ENCODE peak calls at places on chromosomes 16 and 17, in ten cellular contexts. One of them, this sample, is unnamed.

GRCh38 chr16:89601906-89602272 is 11.6 kb upstream of the DPEP1 start:
- DNase-seq in mucosa of descending colon: no peak
- DNase-seq in MM.1S: no peak
- DNase-seq in HCT116: no peak
- DNase-seq in suprapubic skin: no peak
- DNase-seq in dorsolateral prefrontal cortex: no peak
- DNase-seq in ascending aorta: no peak
- DNase-seq in Caco-2: no peak
- DNase-seq in CD8-positive, alpha-beta T cell: no peak
- DNase-seq in AG04449: no peak
- DNase-seq in this sample: no peak

GRCh38 chr17:80381416-80381923 is 33.5 kb upstream of the ENDOV start:
- DNase-seq in CD8-positive, alpha-beta T cell: no peak
- DNase-seq in ascending aorta: no peak
- DNase-seq in MM.1S: no peak
- DNase-seq in suprapubic skin: no peak
- DNase-seq in dorsolateral prefrontal cortex: no peak
- DNase-seq in mucosa of descending colon: no peak
- DNase-seq in Caco-2: no peak
- DNase-seq in AG04449: no peak
- DNase-seq in HCT116: no peak
- DNase-seq in this sample: no peak

GRCh38 chr17:14805348-14805747 is 459.8 kb downstream of the PMP22 start:
- DNase-seq in dorsolateral prefrontal cortex: no peak
- DNase-seq in Caco-2: peak
- DNase-seq in CD8-positive, alpha-beta T cell: no peak
- DNase-seq in suprapubic skin: no peak
- DNase-seq in HCT116: no peak
- DNase-seq in mucosa of descending colon: no peak
- DNase-seq in AG04449: no peak
- DNase-seq in MM.1S: no peak
- DNase-seq in ascending aorta: no peak
- DNase-seq in this sample: no peak

GRCh38 chr17:15343749-15344148 is 2.4 kb upstream of the TEKT3 start:
- DNase-seq in ascending aorta: no peak
- DNase-seq in CD8-positive, alpha-beta T cell: no peak
- DNase-seq in HCT116: no peak
- DNase-seq in suprapubic skin: no peak
- DNase-seq in AG04449: no peak
- DNase-seq in dorsolateral prefrontal cortex: no peak
- DNase-seq in mucosa of descending colon: no peak
- DNase-seq in Caco-2: no peak
- DNase-seq in MM.1S: no peak
- DNase-seq in this sample: peak

GRCh38 chr17:41710472-41711090 is 1.6 kb upstream of the GAST start:
- DNase-seq in AG04449: no peak
- DNase-seq in CD8-positive, alpha-beta T cell: no peak
- DNase-seq in suprapubic skin: no peak
- DNase-seq in ascending aorta: no peak
- DNase-seq in HCT116: no peak
- DNase-seq in mucosa of descending colon: no peak
- DNase-seq in dorsolateral prefrontal cortex: no peak
- DNase-seq in Caco-2: no peak
- DNase-seq in MM.1S: no peak
- DNase-seq in this sample: peak

GRCh38 chr17:731943-732787 is at the start of gene TLCD3A:
- DNase-seq in Caco-2: peak
- DNase-seq in ascending aorta: no peak
- DNase-seq in dorsolateral prefrontal cortex: peak
- DNase-seq in MM.1S: peak
- DNase-seq in CD8-positive, alpha-beta T cell: peak
- DNase-seq in AG04449: no peak
- DNase-seq in mucosa of descending colon: peak
- DNase-seq in suprapubic skin: peak
- DNase-seq in HCT116: no peak
- DNase-seq in this sample: no peak

GRCh38 chr17:78665952-78666920 is 89.0 kb upstream of the DNAH17 start:
- DNase-seq in AG04449: no peak
- DNase-seq in ascending aorta: no peak
- DNase-seq in dorsolateral prefrontal cortex: no peak
- DNase-seq in Caco-2: peak
- DNase-seq in suprapubic skin: no peak
- DNase-seq in MM.1S: no peak
- DNase-seq in HCT116: no peak
- DNase-seq in CD8-positive, alpha-beta T cell: peak
- DNase-seq in mucosa of descending colon: no peak
- DNase-seq in this sample: no peak

GRCh38 chr17:82520041-82520910 is 744 bp downstream of the FOXK2 start:
- DNase-seq in MM.1S: peak
- DNase-seq in mucosa of descending colon: peak
- DNase-seq in HCT116: no peak
- DNase-seq in ascending aorta: no peak
- DNase-seq in dorsolateral prefrontal cortex: no peak
- DNase-seq in Caco-2: peak
- DNase-seq in AG04449: no peak
- DNase-seq in CD8-positive, alpha-beta T cell: peak
- DNase-seq in suprapubic skin: peak
- DNase-seq in this sample: no peak

GRCh38 chr16:4142268-4142667 is 26.0 kb upstream of the ADCY9 start:
- DNase-seq in suprapubic skin: no peak
- DNase-seq in ascending aorta: no peak
- DNase-seq in dorsolateral prefrontal cortex: no peak
- DNase-seq in MM.1S: no peak
- DNase-seq in CD8-positive, alpha-beta T cell: no peak
- DNase-seq in mucosa of descending colon: no peak
- DNase-seq in AG04449: no peak
- DNase-seq in HCT116: no peak
- DNase-seq in Caco-2: no peak
- DNase-seq in this sample: no peak

GRCh38 chr17:40095944-40096791 is 4.2 kb downstream of the NR1D1 start:
- DNase-seq in HCT116: no peak
- DNase-seq in mucosa of descending colon: peak
- DNase-seq in MM.1S: peak
- DNase-seq in suprapubic skin: no peak
- DNase-seq in dorsolateral prefrontal cortex: no peak
- DNase-seq in CD8-positive, alpha-beta T cell: peak
- DNase-seq in AG04449: no peak
- DNase-seq in Caco-2: no peak
- DNase-seq in ascending aorta: no peak
- DNase-seq in this sample: no peak

GRCh38 chr17:78742901-78743300 is 39.2 kb downstream of the CYTH1 start:
- DNase-seq in AG04449: no peak
- DNase-seq in ascending aorta: no peak
- DNase-seq in mucosa of descending colon: no peak
- DNase-seq in suprapubic skin: no peak
- DNase-seq in dorsolateral prefrontal cortex: no peak
- DNase-seq in HCT116: no peak
- DNase-seq in Caco-2: no peak
- DNase-seq in CD8-positive, alpha-beta T cell: no peak
- DNase-seq in MM.1S: no peak
- DNase-seq in this sample: no peak

GRCh38 chr16:12426122-12426521 is 377.6 kb downstream of the CPPED1 start:
- DNase-seq in suprapubic skin: no peak
- DNase-seq in MM.1S: no peak
- DNase-seq in dorsolateral prefrontal cortex: peak
- DNase-seq in Caco-2: no peak
- DNase-seq in AG04449: no peak
- DNase-seq in mucosa of descending colon: no peak
- DNase-seq in CD8-positive, alpha-beta T cell: no peak
- DNase-seq in HCT116: no peak
- DNase-seq in ascending aorta: no peak
- DNase-seq in this sample: no peak

GRCh38 chr16:23807028-23807427 is 28.8 kb upstream of the PRKCB start:
- DNase-seq in CD8-positive, alpha-beta T cell: no peak
- DNase-seq in suprapubic skin: no peak
- DNase-seq in mucosa of descending colon: no peak
- DNase-seq in MM.1S: no peak
- DNase-seq in Caco-2: no peak
- DNase-seq in ascending aorta: no peak
- DNase-seq in HCT116: no peak
- DNase-seq in dorsolateral prefrontal cortex: no peak
- DNase-seq in AG04449: no peak
- DNase-seq in this sample: no peak

GRCh38 chr17:78661092-78661770 is 84.0 kb upstream of the DNAH17 start:
- DNase-seq in AG04449: no peak
- DNase-seq in CD8-positive, alpha-beta T cell: no peak
- DNase-seq in dorsolateral prefrontal cortex: no peak
- DNase-seq in mucosa of descending colon: no peak
- DNase-seq in ascending aorta: no peak
- DNase-seq in MM.1S: no peak
- DNase-seq in HCT116: no peak
- DNase-seq in Caco-2: peak
- DNase-seq in suprapubic skin: no peak
- DNase-seq in this sample: peak

GRCh38 chr17:75688209-75688771 is 21.2 kb downstream of the SAP30BP start:
- DNase-seq in ascending aorta: no peak
- DNase-seq in HCT116: no peak
- DNase-seq in MM.1S: no peak
- DNase-seq in AG04449: no peak
- DNase-seq in mucosa of descending colon: peak
- DNase-seq in suprapubic skin: no peak
- DNase-seq in CD8-positive, alpha-beta T cell: no peak
- DNase-seq in Caco-2: no peak
- DNase-seq in dorsolateral prefrontal cortex: no peak
- DNase-seq in this sample: no peak

GRCh38 chr17:75683467-75684041 is 16.4 kb downstream of the SAP30BP start:
- DNase-seq in AG04449: no peak
- DNase-seq in MM.1S: no peak
- DNase-seq in HCT116: peak
- DNase-seq in CD8-positive, alpha-beta T cell: no peak
- DNase-seq in dorsolateral prefrontal cortex: no peak
- DNase-seq in Caco-2: peak
- DNase-seq in ascending aorta: no peak
- DNase-seq in mucosa of descending colon: peak
- DNase-seq in suprapubic skin: no peak
- DNase-seq in this sample: no peak

GRCh38 chr17:75684924-75685323 is 17.8 kb downstream of the SAP30BP start:
- DNase-seq in CD8-positive, alpha-beta T cell: no peak
- DNase-seq in AG04449: no peak
- DNase-seq in mucosa of descending colon: peak
- DNase-seq in ascending aorta: no peak
- DNase-seq in Caco-2: peak
- DNase-seq in MM.1S: no peak
- DNase-seq in dorsolateral prefrontal cortex: no peak
- DNase-seq in suprapubic skin: no peak
- DNase-seq in HCT116: no peak
- DNase-seq in this sample: no peak

GRCh38 chr17:75684249-75684648 is 17.1 kb downstream of the SAP30BP start:
- DNase-seq in MM.1S: no peak
- DNase-seq in HCT116: no peak
- DNase-seq in ascending aorta: no peak
- DNase-seq in suprapubic skin: no peak
- DNase-seq in CD8-positive, alpha-beta T cell: no peak
- DNase-seq in Caco-2: no peak
- DNase-seq in dorsolateral prefrontal cortex: no peak
- DNase-seq in AG04449: no peak
- DNase-seq in mucosa of descending colon: no peak
- DNase-seq in this sample: no peak

DNA sequence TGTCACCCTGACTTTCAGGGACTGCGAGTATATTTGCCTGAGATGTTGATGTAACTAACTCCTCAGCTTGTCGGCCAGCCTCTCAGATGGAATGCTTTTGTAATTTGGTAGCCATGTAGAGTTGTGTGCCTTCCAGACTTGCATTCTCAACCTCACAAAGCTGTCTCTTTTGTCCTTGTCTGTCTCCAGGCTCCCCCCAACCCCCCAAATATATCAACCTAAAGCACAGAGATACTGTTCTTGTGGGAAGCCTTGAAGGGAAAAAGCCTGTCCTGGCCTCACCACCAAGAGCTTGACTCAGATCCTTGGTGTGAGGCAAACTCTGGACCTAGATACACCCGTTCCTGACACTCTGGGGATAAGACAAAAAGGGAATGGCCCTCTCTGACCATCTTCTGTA is 18.4 kb downstream of the SAP30BP start:
- DNase-seq in Caco-2: no peak
- DNase-seq in ascending aorta: no peak
- DNase-seq in suprapubic skin: no peak
- DNase-seq in AG04449: no peak
- DNase-seq in mucosa of descending colon: peak
- DNase-seq in CD8-positive, alpha-beta T cell: no peak
- DNase-seq in HCT116: no peak
- DNase-seq in dorsolateral prefrontal cortex: no peak
- DNase-seq in MM.1S: no peak
- DNase-seq in this sample: no peak
- H3K4me3 ChIP-seq in Caco-2: no peak
- H3K4me3 ChIP-seq in ascending aorta: no peak
- H3K4me3 ChIP-seq in suprapubic skin: no peak
- H3K4me3 ChIP-seq in AG04449: no peak
- H3K4me3 ChIP-seq in mucosa of descending colon: no peak
- H3K4me3 ChIP-seq in CD8-positive, alpha-beta T cell: no peak
- H3K4me3 ChIP-seq in HCT116: no peak
- H3K4me3 ChIP-seq in dorsolateral prefrontal cortex: no peak
- H3K4me3 ChIP-seq in MM.1S: no peak
- H3K4me3 ChIP-seq in this sample: no peak

GRCh38 chr17:65181237-65182061 is 44.3 kb downstream of the RGS9 start:
- DNase-seq in Caco-2: no peak
- DNase-seq in mucosa of descending colon: no peak
- DNase-seq in dorsolateral prefrontal cortex: no peak
- DNase-seq in MM.1S: peak
- DNase-seq in CD8-positive, alpha-beta T cell: no peak
- DNase-seq in AG04449: no peak
- DNase-seq in HCT116: no peak
- DNase-seq in suprapubic skin: no peak
- DNase-seq in ascending aorta: no peak
- DNase-seq in this sample: no peak
- H3K4me3 ChIP-seq in Caco-2: no peak
- H3K4me3 ChIP-seq in mucosa of descending colon: no peak
- H3K4me3 ChIP-seq in dorsolateral prefrontal cortex: no peak
- H3K4me3 ChIP-seq in MM.1S: peak
- H3K4me3 ChIP-seq in CD8-positive, alpha-beta T cell: no peak
- H3K4me3 ChIP-seq in AG04449: no peak
- H3K4me3 ChIP-seq in HCT116: no peak
- H3K4me3 ChIP-seq in suprapubic skin: no peak
- H3K4me3 ChIP-seq in ascending aorta: no peak
- H3K4me3 ChIP-seq in this sample: no peak

DNA sequence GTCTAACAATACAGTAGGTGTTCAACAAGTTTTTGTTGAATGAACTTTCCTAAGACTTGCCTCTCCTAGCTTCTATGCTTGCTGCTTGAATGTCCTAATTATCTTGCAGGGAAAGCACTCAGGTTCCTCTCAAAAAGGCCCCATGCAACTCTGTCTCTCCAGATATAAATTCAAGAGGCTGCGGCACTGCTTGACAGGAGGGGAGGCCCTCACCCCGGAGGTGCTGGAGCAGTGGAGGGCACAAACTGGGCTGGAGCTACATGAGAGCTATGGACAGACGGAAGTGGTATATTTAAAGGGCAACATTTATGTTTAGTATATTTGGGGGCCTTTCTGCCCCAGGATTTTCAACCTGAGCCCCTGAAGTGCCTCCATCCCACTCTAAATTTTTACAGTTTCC is 14.4 kb downstream of the THUMPD1 start:
- DNase-seq in ascending aorta: no peak
- DNase-seq in CD8-positive, alpha-beta T cell: no peak
- DNase-seq in HCT116: no peak
- DNase-seq in MM.1S: no peak
- DNase-seq in Caco-2: no peak
- DNase-seq in AG04449: no peak
- DNase-seq in suprapubic skin: no peak
- DNase-seq in dorsolateral prefrontal cortex: no peak
- DNase-seq in mucosa of descending colon: no peak
- DNase-seq in this sample: no peak
- H3K4me3 ChIP-seq in ascending aorta: no peak
- H3K4me3 ChIP-seq in CD8-positive, alpha-beta T cell: no peak
- H3K4me3 ChIP-seq in HCT116: no peak
- H3K4me3 ChIP-seq in MM.1S: no peak
- H3K4me3 ChIP-seq in Caco-2: no peak
- H3K4me3 ChIP-seq in AG04449: no peak
- H3K4me3 ChIP-seq in suprapubic skin: no peak
- H3K4me3 ChIP-seq in dorsolateral prefrontal cortex: no peak
- H3K4me3 ChIP-seq in mucosa of descending colon: no peak
- H3K4me3 ChIP-seq in this sample: no peak

GRCh38 chr17:49775546-49776260 is 11.8 kb upstream of the FAM117A start:
- DNase-seq in AG04449: no peak
- DNase-seq in MM.1S: no peak
- DNase-seq in Caco-2: peak
- DNase-seq in dorsolateral prefrontal cortex: no peak
- DNase-seq in mucosa of descending colon: no peak
- DNase-seq in suprapubic skin: no peak
- DNase-seq in ascending aorta: no peak
- DNase-seq in CD8-positive, alpha-beta T cell: no peak
- DNase-seq in HCT116: no peak
- DNase-seq in this sample: no peak
- H3K4me3 ChIP-seq in AG04449: no peak
- H3K4me3 ChIP-seq in MM.1S: no peak
- H3K4me3 ChIP-seq in Caco-2: no peak
- H3K4me3 ChIP-seq in dorsolateral prefrontal cortex: no peak
- H3K4me3 ChIP-seq in mucosa of descending colon: no peak
- H3K4me3 ChIP-seq in suprapubic skin: no peak
- H3K4me3 ChIP-seq in ascending aorta: no peak
- H3K4me3 ChIP-seq in CD8-positive, alpha-beta T cell: no peak
- H3K4me3 ChIP-seq in HCT116: no peak
- H3K4me3 ChIP-seq in this sample: no peak

This sample was measured in kidney epithelial cell.